ENCODE peak calls at places on chromosomes 16 and 17, in four cellular contexts. L is CD4-positive, alpha-beta T cell; H is PC-3; T is AG04450. N is an unnamed sample.

GRCh38 chr16:85171004-85171808 is 58.9 kb upstream of the CIBAR2 start:
- DNase-seq in L (no peak), H (no peak), T (no peak), N (no peak)

GRCh38 chr17:21098934-21099687 is 27.7 kb upstream of the DHRS7B start:
- DNase-seq in L (peak; percentile 36), H (peak; percentile 95), T (peak; percentile 16), N (peak; percentile 72)

GRCh38 chr17:33137411-33137810 is 145.8 kb downstream of the SPACA3 start:
- DNase-seq in L (no peak), H (no peak), T (no peak), N (no peak)

GRCh38 chr16:9906218-9906617 is 276.0 kb downstream of the GRIN2A start:
- DNase-seq in L (no peak), H (no peak), T (no peak), N (no peak)

GRCh38 chr17:38617074-38617860 is 11.5 kb upstream of the SRCIN1 start:
- DNase-seq in L (no peak), H (no peak), T (no peak), N (no peak)

GRCh38 chr16:23967018-23967417 is 131.2 kb downstream of the PRKCB start:
- DNase-seq in L (no peak), H (no peak), T (no peak), N (no peak)

GRCh38 chr17:9817086-9817485 is 4.8 kb downstream of the GSG1L2 start:
- DNase-seq in L (no peak), H (peak; percentile 71), T (no peak), N (peak; percentile 80)

GRCh38 chr16:85663891-85664321 is 24.8 kb downstream of the GINS2 start:
- DNase-seq in L (no peak), H (no peak), T (no peak), N (no peak)

GRCh38 chr17:32627233-32628008 is 140.6 kb downstream of the CDK5R1 start:
- DNase-seq in L (no peak), H (peak; percentile 7), T (no peak), N (no peak)

GRCh38 chr16:66207139-66207863 is 159.2 kb upstream of the CDH5 start:
- DNase-seq in L (no peak), H (no peak), T (no peak), N (peak; percentile 65)

GRCh38 chr16:67252806-67253497 is 4.2 kb downstream of the SLC9A5 start:
- DNase-seq in L (no peak), H (no peak), T (no peak), N (no peak)

GRCh38 chr16:28304214-28304613 is 11.9 kb downstream of the SBK1 start:
- DNase-seq in L (no peak), H (peak; percentile 30), T (no peak), N (peak; percentile 87)

GRCh38 chr17:81917565-81918332 is at the start of gene SIRT7:
- DNase-seq in L (peak; percentile 79), H (peak; percentile 89), T (no peak), N (peak; percentile 87)
- H3K27ac ChIP-seq in L (no peak within 1 kb of the TSS), H (peak within 1 kb of the TSS; percentile 33), T (peak within 1 kb of the TSS; percentile 11), N (peak within 1 kb of the TSS; percentile 30)

GRCh38 chr16:89453662-89454321 is 36.6 kb downstream of the ANKRD11 start:
- DNase-seq in L (no peak), H (peak; percentile 7), T (no peak), N (no peak)
- TF ChIP-seq CTCF in L (no peak), H (peak; percentile 37), T (peak; percentile 22), N (peak; percentile 43)

DNA sequence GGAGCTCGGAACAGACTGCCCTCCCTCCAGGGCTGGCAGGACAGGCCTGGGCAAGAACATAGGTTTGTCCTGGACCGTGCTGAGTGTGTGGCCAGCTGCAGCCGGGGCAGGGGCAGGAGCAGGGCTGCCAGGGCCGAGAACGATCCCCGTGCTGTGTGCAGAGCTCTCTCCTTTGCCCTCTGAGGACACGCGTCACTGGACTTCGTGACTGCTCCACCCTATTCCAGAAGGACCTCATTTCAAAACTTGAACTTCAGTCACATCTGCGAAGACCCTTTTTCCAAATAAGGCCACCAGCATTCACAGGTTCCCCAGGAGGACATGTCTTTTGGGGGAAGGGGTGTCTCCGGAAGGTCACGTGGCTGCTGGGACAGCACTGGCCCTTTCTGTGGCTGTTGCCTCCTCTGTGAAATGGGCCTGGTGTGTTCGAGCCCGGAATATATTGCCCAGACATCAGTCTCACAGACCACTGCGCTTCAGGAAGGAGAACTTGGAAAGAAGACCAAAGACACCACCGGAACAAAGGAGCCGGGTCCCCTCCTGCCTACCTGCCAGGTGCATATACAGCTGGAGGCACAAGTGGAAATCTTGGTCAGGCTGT is 27.6 kb downstream of the SLC7A5 start:
- DNase-seq in L (no peak), H (no peak), T (no peak), N (no peak)
- H3K27ac ChIP-seq in L (no peak overlapping the region), H (no peak overlapping the region), T (no peak overlapping the region), N (no peak overlapping the region)

GRCh38 chr17:48478224-48479013 is 48.4 kb upstream of the SKAP1 start:
- DNase-seq in L (no peak), H (no peak), T (no peak), N (no peak)
- TF ChIP-seq CTCF in L (no peak), H (no peak), T (peak; percentile 26), N (peak; percentile 27)

GRCh38 chr17:36511216-36511615 is 23.5 kb downstream of the MYO19 start:
- DNase-seq in L (no peak), H (no peak), T (no peak), N (no peak)

GRCh38 chr17:36514856-36515255 is 19.8 kb downstream of the MYO19 start:
- DNase-seq in L (no peak), H (no peak), T (no peak), N (no peak)

GRCh38 chr17:36512641-36513040 is 22.0 kb downstream of the MYO19 start:
- DNase-seq in L (no peak), H (no peak), T (no peak), N (no peak)

GRCh38 chr17:36510636-36511035 is 24.0 kb downstream of the MYO19 start:
- DNase-seq in L (no peak), H (no peak), T (no peak), N (no peak)

DNA sequence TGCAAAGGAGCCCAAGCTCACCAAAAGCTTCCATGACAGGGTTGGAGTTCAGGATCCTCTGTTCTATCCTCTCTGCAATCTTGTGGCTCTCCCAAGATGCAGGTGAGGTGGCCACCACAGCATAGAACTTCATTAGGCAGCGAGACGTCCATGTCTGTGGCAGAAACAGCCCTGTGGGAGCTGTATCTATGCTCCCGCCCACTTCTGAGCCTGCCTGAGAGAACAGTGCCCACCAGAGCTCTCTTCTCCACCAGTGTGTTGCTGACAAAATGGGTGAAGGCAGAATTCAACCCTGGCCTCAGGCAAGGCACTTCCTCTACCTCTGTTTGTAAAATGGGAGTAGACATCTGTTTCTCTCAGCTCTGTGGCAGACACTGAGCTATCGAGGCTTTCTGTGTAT is 18.8 kb downstream of the MYO19 start:
- DNase-seq in L (no peak), H (no peak), T (no peak), N (no peak)
- H3K27ac ChIP-seq in L (no peak overlapping the region), H (no peak overlapping the region), T (no peak overlapping the region), N (no peak overlapping the region)

GRCh38 chr17:75771334-75772281 is 6.6 kb upstream of the GALK1 start:
- DNase-seq in L (no peak), H (peak; percentile 59), T (no peak), N (no peak)

GRCh38 chr17:75774471-75774987 is 9.5 kb upstream of the GALK1 start:
- DNase-seq in L (no peak), H (no peak), T (no peak), N (no peak)

GRCh38 chr17:75773121-75773807 is 8.3 kb upstream of the GALK1 start:
- DNase-seq in L (no peak), H (no peak), T (no peak), N (no peak)

GRCh38 chr17:75774988-75775668 is 9.5 kb upstream of the UNK start:
- DNase-seq in L (no peak), H (peak; percentile 72), T (no peak), N (peak; percentile 56)

DNA sequence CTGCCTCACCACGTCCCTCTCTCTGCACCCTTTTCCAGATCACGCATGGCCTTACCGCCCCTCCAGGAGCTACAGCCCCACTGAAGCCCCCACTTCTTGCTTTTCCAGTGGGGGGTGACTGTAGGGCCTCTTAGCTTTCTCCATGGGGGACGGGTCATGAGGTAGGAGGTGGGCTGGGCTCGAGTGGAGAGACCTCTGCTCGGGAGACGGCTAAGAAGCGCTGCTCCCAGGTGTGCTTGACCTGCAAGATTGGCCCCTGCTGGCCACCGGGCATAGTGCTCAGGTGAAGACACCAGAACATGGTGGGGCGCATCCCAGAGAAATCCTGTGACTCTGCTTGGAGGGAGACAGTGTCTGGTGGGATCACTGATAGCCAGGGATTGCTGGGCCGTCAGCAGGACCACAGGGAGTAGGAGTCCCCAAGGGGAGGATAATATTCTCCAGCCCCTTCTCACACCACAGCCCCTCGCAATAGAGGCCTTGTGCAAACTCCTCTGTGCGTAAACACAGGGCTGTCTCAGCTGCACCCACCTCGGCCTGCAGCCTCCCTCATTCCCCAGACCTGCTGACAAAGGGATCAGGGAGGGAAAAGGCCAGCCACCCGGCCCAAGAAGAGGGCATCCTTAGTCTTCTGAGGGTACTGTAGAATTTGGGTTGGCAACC is 8.9 kb upstream of the GALK1 start:
- DNase-seq in L (no peak), H (no peak), T (no peak), N (no peak)
- TF ChIP-seq CTCF in L (no peak), H (peak; percentile 39), T (no peak), N (no peak)

DNA sequence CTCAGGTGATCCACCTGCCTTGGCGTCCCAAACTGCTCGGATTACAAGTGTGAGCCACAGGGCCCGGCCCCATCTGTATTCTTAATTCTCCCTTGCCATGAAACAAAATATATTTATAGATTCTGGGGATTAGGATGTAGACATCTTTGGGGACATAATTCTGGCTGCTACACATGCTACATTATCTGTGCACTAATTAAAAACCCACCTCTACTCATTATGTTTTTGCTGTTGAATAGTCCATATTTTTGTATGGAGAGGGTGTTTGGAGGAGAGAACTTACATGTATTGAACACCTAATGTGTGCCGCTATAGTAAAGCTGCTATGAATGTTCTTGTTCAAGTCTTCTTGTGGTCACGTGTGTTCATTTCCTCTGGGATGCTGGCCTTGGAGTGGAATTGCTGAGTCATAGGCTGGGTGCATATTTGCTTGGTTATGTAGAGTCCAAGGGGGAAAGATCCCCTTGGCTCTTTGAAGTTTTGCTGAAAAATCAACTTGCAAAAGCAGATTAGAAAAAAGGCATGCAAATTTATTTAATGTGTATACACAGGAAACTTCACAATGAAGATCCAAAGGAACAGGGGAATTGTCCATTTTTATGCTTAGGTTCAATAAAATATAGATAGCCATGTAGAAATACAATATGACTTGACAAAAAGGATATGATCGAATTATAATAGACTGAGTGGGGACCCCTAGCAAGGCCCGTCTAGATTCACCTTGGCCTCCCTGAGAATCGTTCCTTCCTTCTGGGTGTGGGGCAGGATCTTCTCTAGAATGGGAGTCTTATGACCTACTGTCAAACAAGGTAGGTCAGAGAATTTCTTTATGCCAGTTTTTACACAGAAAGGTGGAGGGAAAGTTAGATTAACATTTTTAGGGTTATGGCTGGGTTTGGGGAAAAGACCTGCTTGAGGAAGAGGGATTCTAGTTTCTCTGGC is 42.1 kb upstream of the GPRC5B start:
- DNase-seq in L (no peak), H (peak; percentile 29), T (peak; percentile 53), N (peak; percentile 89)
- H3K27ac ChIP-seq in L (no peak overlapping the region), H (no peak overlapping the region), T (no peak overlapping the region), N (no peak overlapping the region)